ENCODE peak calls at places on chromosomes 12 and 14, in seven cellular contexts. C is body of pancreas, D is hepatocyte, O is OCI-LY7, N is K562, I is kidney, R is breast epithelium. T is an unnamed sample. For H3K36me3, the result is how much of the 10 kb centered on the place peaks cover.

GRCh38 chr12:106239951-106240335 is 7.9 kb downstream of the CKAP4 start:
- DNase-seq in O (no peak), I (no peak), D (no peak), N (no peak), C (no peak), R (no peak), T (no peak)

GRCh38 chr12:127745466-127746220 is 521.3 kb upstream of the TMEM132C start:
- DNase-seq in R (no peak), C (no peak), N (no peak), D (no peak), I (no peak), O (no peak), T (no peak)

GRCh38 chr14:84465890-84466289 is 1064.1 kb upstream of the FLRT2 start:
- DNase-seq in N (no peak), O (no peak), R (no peak), D (peak), C (no peak), I (no peak), T (no peak)

GRCh38 chr12:19431407-19432308 is 7.6 kb upstream of the AEBP2 start:
- DNase-seq in D (no peak), O (no peak), N (no peak), R (no peak), C (no peak), I (no peak), T (no peak)

GRCh38 chr12:85057370-85057963 is 21.3 kb downstream of the LRRIQ1 start:
- DNase-seq in O (peak), D (peak), C (peak), I (no peak), R (no peak), N (peak), T (no peak)

GRCh38 chr12:124829008-124829707 is 34.5 kb downstream of the SCARB1 start:
- DNase-seq in O (no peak), C (no peak), R (no peak), D (peak), N (peak), I (no peak), T (no peak)

GRCh38 chr12:101697930-101698781 is 716 bp downstream of the CHPT1 start:
- DNase-seq in N (peak), O (peak), C (peak), D (peak), I (peak), R (peak), T (peak)

GRCh38 chr14:99229654-99230215 is 42.3 kb downstream of the BCL11B start:
- DNase-seq in C (no peak), R (no peak), D (no peak), O (no peak), I (no peak), N (no peak), T (no peak)

GRCh38 chr12:88063375-88063774 is 34.2 kb upstream of the C12orf50 start:
- DNase-seq in R (no peak), I (no peak), D (no peak), C (no peak), N (no peak), O (no peak), T (no peak)

GRCh38 chr12:3004655-3005565 is 45.7 kb downstream of the TEAD4 start:
- DNase-seq in R (no peak), C (no peak), N (no peak), I (no peak), O (peak), D (no peak), T (no peak)

GRCh38 chr12:597926-598568 is 65.2 kb downstream of the NINJ2 start:
- DNase-seq in C (no peak), D (no peak), I (peak), O (no peak), R (peak), N (no peak), T (no peak)

GRCh38 chr12:6039894-6040601 is 84.4 kb downstream of the VWF start:
- DNase-seq in R (peak), D (peak), C (peak), O (peak), N (peak), I (peak), T (no peak)

GRCh38 chr12:130686511-130686981 is 29.6 kb downstream of the RIMBP2 start:
- DNase-seq in I (no peak), O (no peak), C (no peak), N (no peak), R (no peak), D (no peak), T (no peak)

GRCh38 chr14:54837508-54838149 is 65.0 kb downstream of the GCH1 start:
- DNase-seq in C (no peak), N (no peak), R (no peak), O (no peak), I (no peak), D (peak), T (no peak)

GRCh38 chr12:72276212-72276865 is 4.2 kb downstream of the TRHDE start:
- DNase-seq in I (no peak), N (no peak), C (no peak), O (no peak), R (no peak), D (no peak), T (no peak)

GRCh38 chr12:51000245-51000644 is 25.9 kb downstream of the SLC11A2 start:
- DNase-seq in D (no peak), N (no peak), O (no peak), R (no peak), C (no peak), I (no peak), T (no peak)

GRCh38 chr12:75961878-75962277 is 69.7 kb downstream of the PHLDA1 start:
- DNase-seq in D (no peak), I (no peak), R (no peak), O (no peak), N (no peak), C (no peak), T (no peak)

GRCh38 chr12:65845751-65846537 is 21.7 kb downstream of the HMGA2 start:
- DNase-seq in C (no peak), O (no peak), I (no peak), N (no peak), R (no peak), D (no peak), T (no peak)

GRCh38 chr12:124837958-124838803 is 25.5 kb downstream of the SCARB1 start:
- DNase-seq in N (no peak), D (peak), O (no peak), R (peak), I (no peak), C (peak), T (no peak)

GRCh38 chr14:63855272-63855671 is 2.5 kb downstream of the SYNE2 start:
- DNase-seq in R (no peak), C (no peak), D (no peak), I (no peak), O (no peak), N (no peak), T (no peak)

GRCh38 chr12:29314421-29314820 is 66.6 kb downstream of the ERGIC2 start:
- DNase-seq in C (no peak), I (no peak), O (no peak), R (no peak), N (no peak), D (no peak), T (no peak)

GRCh38 chr12:29306267-29306666 is 74.7 kb downstream of the ERGIC2 start:
- DNase-seq in N (no peak), D (no peak), O (no peak), R (no peak), C (no peak), I (no peak), T (no peak)

GRCh38 chr12:29310899-29311298 is 70.1 kb downstream of the ERGIC2 start:
- DNase-seq in C (no peak), O (no peak), N (no peak), R (no peak), D (no peak), I (no peak), T (no peak)

GRCh38 chr12:29306682-29307081 is 74.3 kb downstream of the ERGIC2 start:
- DNase-seq in C (no peak), I (no peak), R (no peak), D (no peak), N (no peak), O (no peak), T (no peak)

DNA sequence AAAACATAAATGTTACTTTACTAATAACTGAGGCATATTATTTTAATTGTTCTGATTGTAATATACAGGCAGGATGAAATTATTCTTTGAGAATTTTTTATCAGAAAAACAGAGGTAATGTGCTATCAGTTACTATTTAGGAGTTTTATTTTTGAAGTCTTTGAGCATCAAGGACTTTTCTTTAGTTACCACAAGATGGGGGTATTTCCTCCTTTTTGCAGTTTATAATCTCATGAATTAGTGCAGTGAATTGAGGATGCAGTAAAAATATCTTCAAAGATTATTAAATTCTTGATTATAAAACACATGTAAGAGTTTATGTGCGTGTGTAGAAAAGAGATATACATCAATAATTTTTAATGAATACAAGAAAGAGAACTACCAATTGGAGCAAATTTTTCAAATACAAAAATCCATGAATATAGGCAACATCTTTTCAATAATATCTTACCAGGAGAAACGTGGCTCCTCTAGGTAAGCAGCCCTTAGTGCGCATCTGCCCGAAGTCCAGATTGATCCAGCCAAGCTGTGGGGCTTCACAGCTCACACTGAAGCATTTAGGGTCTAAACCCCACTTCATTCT is 71.6 kb downstream of the ERGIC2 start:
- DNase-seq in D (peak), I (no peak), N (no peak), R (no peak), C (no peak), O (peak), T (no peak)
- TF ChIP-seq CTCF in D (peak), I (no peak), N (peak), R (no peak), C (no peak), O (peak), T (no peak)

GRCh38 chr12:64253356-64253755 is 31.3 kb upstream of the KICS2 start:
- DNase-seq in C (no peak), O (no peak), R (no peak), D (no peak), I (no peak), N (no peak), T (no peak)

GRCh38 chr12:64255249-64255648 is 33.2 kb upstream of the KICS2 start:
- DNase-seq in O (no peak), D (no peak), N (no peak), I (no peak), R (no peak), C (no peak), T (no peak)

GRCh38 chr12:64252708-64253107 is 30.6 kb upstream of the KICS2 start:
- DNase-seq in I (no peak), R (no peak), C (no peak), O (no peak), D (no peak), N (no peak), T (no peak)

GRCh38 chr12:64258576-64258975 is 36.5 kb upstream of the KICS2 start:
- DNase-seq in N (no peak), C (no peak), I (no peak), D (no peak), O (no peak), R (no peak), T (no peak)

DNA sequence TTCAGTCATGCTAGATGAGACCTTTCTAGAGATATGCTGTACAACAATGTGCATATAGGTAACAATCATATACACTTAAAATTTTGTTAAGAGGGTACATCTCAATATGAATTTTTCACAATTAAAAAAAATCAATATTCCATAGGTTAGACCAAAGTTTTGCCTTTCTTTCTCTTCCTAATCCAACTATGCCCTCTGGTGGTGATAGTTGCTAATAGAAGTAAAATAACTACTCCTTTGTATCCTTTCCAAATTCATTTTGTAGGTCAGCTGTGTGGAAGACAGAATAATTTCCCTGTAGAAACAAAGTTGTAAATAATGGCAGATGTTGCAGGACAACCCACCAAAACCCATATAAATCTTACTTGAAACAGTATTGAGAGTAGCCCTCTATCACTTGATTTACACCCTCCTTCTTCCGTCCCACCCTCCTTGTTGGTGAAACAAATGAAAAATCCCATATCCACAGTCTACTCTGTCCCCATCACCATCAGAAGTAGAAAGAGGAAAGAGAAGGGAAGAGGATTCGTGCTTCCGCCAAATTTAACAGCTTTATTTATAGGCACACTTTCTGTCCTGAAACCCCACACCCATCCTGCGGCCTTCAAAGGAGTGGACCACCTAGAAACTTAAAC is 34.2 kb upstream of the KICS2 start:
- DNase-seq in C (no peak), I (no peak), O (peak), N (peak), R (no peak), D (peak), T (no peak)
- H3K36me3 ChIP-seq in C (under half), I (under half), O (under half), N (under half), R (under half), D (under half), T (under half)

GRCh38 chr14:103207404-103208072 is 84.3 kb downstream of the TNFAIP2 start:
- DNase-seq in O (no peak), R (no peak), C (no peak), I (peak), D (peak), N (no peak), T (no peak)

GRCh38 chr14:103205541-103205906 is 82.3 kb downstream of the TNFAIP2 start:
- DNase-seq in I (peak), O (no peak), D (no peak), C (no peak), R (no peak), N (no peak), T (no peak)

GRCh38 chr14:103204852-103205540 is 81.7 kb downstream of the TNFAIP2 start:
- DNase-seq in I (no peak), O (peak), N (peak), D (peak), C (no peak), R (no peak), T (no peak)

GRCh38 chr14:103207038-103207403 is 83.8 kb downstream of the TNFAIP2 start:
- DNase-seq in I (peak), C (peak), D (peak), O (no peak), R (peak), N (peak), T (peak)

DNA sequence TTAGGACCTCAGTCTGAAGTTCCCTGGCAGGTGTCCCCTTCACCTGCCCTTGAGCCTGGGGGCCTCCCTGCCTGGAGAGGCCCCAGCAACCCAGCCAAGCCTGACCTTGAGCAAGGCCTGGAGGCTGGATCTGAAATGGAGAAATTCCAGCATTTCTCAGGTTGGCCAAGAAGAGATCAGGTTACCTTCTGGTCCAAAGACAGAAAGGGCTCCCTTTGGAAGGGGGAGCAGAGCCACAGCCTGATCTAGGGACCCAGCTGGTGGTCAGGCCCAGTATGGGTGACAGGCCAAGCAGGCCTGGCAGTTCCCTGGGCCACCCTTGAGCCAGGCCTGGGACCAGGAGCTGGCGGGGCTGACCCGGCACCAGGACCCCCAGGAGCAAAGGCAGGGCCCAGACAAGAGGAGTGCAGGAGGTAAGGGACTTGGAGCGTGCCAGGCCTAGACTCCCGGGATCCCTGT is 82.8 kb downstream of the TNFAIP2 start:
- DNase-seq in R (no peak), O (no peak), N (no peak), C (no peak), I (peak), D (no peak), T (no peak)
- H3K27ac ChIP-seq in R (peak), O (no peak), N (peak), C (peak), I (peak), D (peak), T (peak)

DNA sequence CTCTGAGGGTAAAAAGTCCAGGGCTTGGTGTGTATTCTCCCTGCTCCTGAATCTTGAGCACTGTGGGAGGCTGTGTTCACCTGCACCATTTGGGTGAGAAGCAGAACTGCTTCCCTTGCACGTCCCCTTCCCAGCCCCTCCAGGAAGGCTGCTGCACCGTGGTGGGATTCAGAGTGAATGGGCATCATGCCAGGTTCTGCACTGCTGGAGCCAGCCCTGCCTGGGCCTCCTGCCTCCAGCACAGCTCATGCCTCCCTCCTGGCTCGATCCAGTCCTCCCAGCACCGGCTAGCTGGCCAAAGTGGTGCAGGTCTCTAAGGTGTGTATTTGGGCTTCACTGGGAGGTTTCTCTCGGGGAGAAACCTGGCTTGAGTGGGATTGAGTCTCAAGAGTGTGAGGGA is 54.9 kb downstream of the ANKRD9 start:
- DNase-seq in I (no peak), R (no peak), D (no peak), C (no peak), O (no peak), N (no peak), T (no peak)
- TF ChIP-seq CTCF in I (no peak), R (no peak), D (no peak), C (no peak), O (no peak), N (no peak), T (no peak)

GRCh38 chr12:110647669-110648068 is 33.7 kb downstream of the TCTN1 start:
- DNase-seq in D (no peak), O (peak), I (no peak), N (no peak), C (no peak), R (no peak), T (no peak)
- H3K36me3 ChIP-seq in D (under half), O (under half), I (under half), N (under half), C (under half), R (under half), T (half or more)

DNA sequence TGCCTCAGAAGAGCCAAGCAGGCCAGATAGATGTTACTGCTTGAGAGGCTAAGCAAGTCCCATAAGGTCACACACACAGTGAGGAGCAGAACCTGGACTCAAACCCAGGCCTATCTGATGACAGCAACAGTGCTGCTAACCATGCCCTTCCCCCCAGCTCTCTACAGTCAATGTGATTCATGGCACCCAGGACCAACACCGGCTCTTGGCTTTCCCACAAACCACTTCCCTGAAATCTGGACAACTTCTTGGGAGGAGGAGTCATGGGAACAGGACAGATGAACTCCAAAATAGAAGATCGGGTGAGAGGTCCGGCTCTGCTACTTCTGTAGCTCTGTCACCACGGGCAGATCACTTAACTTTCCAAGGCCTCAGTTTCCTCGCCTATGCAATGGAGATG is 716 bp upstream of the PTGDR start:
- DNase-seq in C (no peak), I (no peak), N (no peak), D (no peak), R (no peak), O (no peak), T (no peak)
- H3K27ac ChIP-seq in C (no peak), I (no peak), N (no peak), D (no peak), R (peak), O (no peak), T (no peak)

DNA sequence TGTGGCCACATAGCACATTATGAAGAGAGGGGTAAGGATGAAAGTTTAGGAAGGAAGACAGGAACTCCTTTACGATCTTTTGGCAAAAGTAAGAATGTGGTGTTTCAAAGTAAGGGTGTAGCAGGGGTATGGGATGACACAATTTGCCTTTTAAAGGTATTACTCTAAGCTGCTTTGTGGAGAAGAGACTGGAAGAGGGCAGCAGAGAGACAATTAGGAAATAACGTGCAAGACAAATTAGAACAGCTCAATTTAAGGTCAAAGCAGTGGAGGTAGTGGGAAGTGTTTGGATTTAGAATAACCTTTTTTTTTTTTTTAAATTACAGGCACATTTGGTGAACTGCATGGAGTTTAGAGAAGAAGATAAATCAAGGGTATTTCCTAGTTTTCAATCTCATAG is 342.6 kb downstream of the NOVA1 start:
- DNase-seq in O (no peak), R (no peak), C (no peak), N (no peak), D (peak), I (no peak), T (no peak)
- TF ChIP-seq CTCF in O (no peak), R (peak), C (no peak), N (no peak), D (peak), I (no peak), T (peak)

GRCh38 chr12:105157598-105157997 is 50.1 kb downstream of the WASHC4 start:
- DNase-seq in D (no peak), N (no peak), O (no peak), I (no peak), C (no peak), R (no peak), T (no peak)
- H3K36me3 ChIP-seq in D (under half), N (half or more), O (half or more), I (under half), C (under half), R (under half), T (half or more)

DNA sequence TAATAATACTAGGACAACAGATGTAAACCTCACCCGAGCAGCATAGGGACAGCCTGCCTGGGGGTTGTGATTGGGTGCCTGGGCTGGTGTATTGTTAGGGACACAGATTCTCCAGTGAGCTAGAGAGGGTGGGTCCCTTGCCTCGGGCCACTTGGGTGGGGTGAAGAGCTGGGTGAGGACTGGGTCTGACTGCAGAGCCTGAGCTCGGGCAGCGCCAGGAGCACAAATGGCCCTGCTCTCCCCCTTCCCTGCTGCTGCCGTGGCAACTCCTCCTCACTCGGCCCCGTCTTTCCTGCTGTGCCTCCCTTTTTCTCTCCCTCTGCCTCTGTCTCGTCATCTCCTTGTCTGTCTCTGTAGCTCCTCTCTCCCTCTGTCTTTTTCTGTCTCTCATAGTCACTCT is 115.4 kb downstream of the GLT1D1 start:
- DNase-seq in N (no peak), D (no peak), O (no peak), R (no peak), I (no peak), C (no peak), T (no peak)
- H3K27ac ChIP-seq in N (no peak), D (no peak), O (no peak), R (no peak), I (no peak), C (no peak), T (no peak)